ENCODE peak calls at places on chromosome 15, in eight cellular contexts. S is tibial artery, C is K562, H is adrenal gland, O is hepatocyte, X is breast epithelium, D is endothelial cell of umbilical vein, V is kidney. B is an unnamed sample.

GRCh38 chr15:48978638-48979037 is 14.9 kb upstream of the SHC4 start:
- DNase-seq in S (no peak), C (no peak), H (no peak), O (no peak), X (no peak), D (no peak), V (no peak), B (no peak)

GRCh38 chr15:88661041-88661765 is 22.4 kb downstream of the ISG20 start:
- DNase-seq in S (no peak), C (no peak), H (no peak), O (no peak), X (no peak), D (no peak), V (no peak), B (no peak)

GRCh38 chr15:76448755-76449154 is 112.2 kb downstream of the ISL2 start:
- DNase-seq in S (no peak), C (no peak), H (no peak), O (no peak), X (no peak), D (no peak), V (no peak), B (no peak)

GRCh38 chr15:98548172-98548971 is 100.0 kb upstream of the IGF1R start:
- DNase-seq in S (peak; percentile 91), C (no peak), H (peak; percentile 62), O (peak; percentile 84), X (peak; percentile 33), D (peak; percentile 53), V (peak; percentile 91), B (peak; percentile 84)

GRCh38 chr15:98779463-98780071 is 131.2 kb downstream of the IGF1R start:
- DNase-seq in S (peak; percentile 83), C (peak; percentile 52), H (peak; percentile 87), O (peak; percentile 87), X (peak; percentile 76), D (peak; percentile 77), V (peak; percentile 85), B (no peak)

GRCh38 chr15:72585659-72586058 is 68.8 kb upstream of the GOLGA6B start:
- DNase-seq in S (no peak), C (no peak), H (peak; percentile 18), O (no peak), X (no peak), D (peak; percentile 15), V (no peak), B (no peak)

GRCh38 chr15:57506422-57506821 is 85.3 kb upstream of the MYZAP start:
- DNase-seq in S (no peak), C (peak; percentile 18), H (no peak), O (peak; percentile 44), X (no peak), D (no peak), V (no peak), B (no peak)

GRCh38 chr15:63353887-63354286 is 27.8 kb downstream of the CA12 start:
- DNase-seq in S (no peak), C (no peak), H (no peak), O (peak; percentile 51), X (no peak), D (no peak), V (no peak), B (no peak)

GRCh38 chr15:72534522-72534921 is 60.4 kb downstream of the ARIH1 start:
- DNase-seq in S (no peak), C (no peak), H (no peak), O (no peak), X (no peak), D (no peak), V (no peak), B (no peak)

GRCh38 chr15:66578286-66578875 is 12.6 kb upstream of the LCTL start:
- DNase-seq in S (no peak), C (no peak), H (no peak), O (no peak), X (no peak), D (peak; percentile 69), V (peak; percentile 37), B (no peak)

GRCh38 chr15:70016511-70016994 is 81.2 kb downstream of the TLE3 start:
- DNase-seq in S (no peak), C (no peak), H (no peak), O (no peak), X (no peak), D (no peak), V (peak; percentile 12), B (no peak)

GRCh38 chr15:40416056-40416455 is 10.5 kb downstream of the IVD start:
- DNase-seq in S (no peak), C (no peak), H (no peak), O (no peak), X (no peak), D (no peak), V (no peak), B (no peak)
- H3K36me3 ChIP-seq in S (peaks cover 73% of the 10 kb centered on the region), C (no peaks in the 10 kb centered on the region), H (no peaks in the 10 kb centered on the region), O (no peaks in the 10 kb centered on the region), X (no peaks in the 10 kb centered on the region), D (peaks cover 42% of the 10 kb centered on the region), V (peaks cover 34% of the 10 kb centered on the region), B (peaks cover 76% of the 10 kb centered on the region)

GRCh38 chr15:28887344-28888174 is 1.8 kb downstream of the APBA2 start:
- DNase-seq in S (no peak), C (no peak), H (no peak), O (no peak), X (no peak), D (no peak), V (no peak), B (no peak)

GRCh38 chr15:28888302-28888894 is 2.6 kb downstream of the APBA2 start:
- DNase-seq in S (no peak), C (no peak), H (no peak), O (no peak), X (no peak), D (no peak), V (no peak), B (no peak)

GRCh38 chr15:28890711-28891495 is 5.1 kb downstream of the APBA2 start:
- DNase-seq in S (no peak), C (no peak), H (no peak), O (no peak), X (no peak), D (no peak), V (no peak), B (no peak)

GRCh38 chr15:28888900-28889299 is 3.1 kb downstream of the APBA2 start:
- DNase-seq in S (no peak), C (no peak), H (no peak), O (no peak), X (no peak), D (no peak), V (no peak), B (no peak)

GRCh38 chr15:28889346-28889745 is 3.6 kb downstream of the APBA2 start:
- DNase-seq in S (no peak), C (no peak), H (no peak), O (no peak), X (no peak), D (no peak), V (no peak), B (no peak)
- H3K4me3 ChIP-seq in S (no peak overlapping the region), C (no peak overlapping the region), H (no peak overlapping the region), O (no peak overlapping the region), X (no peak overlapping the region), D (no peak overlapping the region), V (no peak overlapping the region), B (no peak overlapping the region)

DNA sequence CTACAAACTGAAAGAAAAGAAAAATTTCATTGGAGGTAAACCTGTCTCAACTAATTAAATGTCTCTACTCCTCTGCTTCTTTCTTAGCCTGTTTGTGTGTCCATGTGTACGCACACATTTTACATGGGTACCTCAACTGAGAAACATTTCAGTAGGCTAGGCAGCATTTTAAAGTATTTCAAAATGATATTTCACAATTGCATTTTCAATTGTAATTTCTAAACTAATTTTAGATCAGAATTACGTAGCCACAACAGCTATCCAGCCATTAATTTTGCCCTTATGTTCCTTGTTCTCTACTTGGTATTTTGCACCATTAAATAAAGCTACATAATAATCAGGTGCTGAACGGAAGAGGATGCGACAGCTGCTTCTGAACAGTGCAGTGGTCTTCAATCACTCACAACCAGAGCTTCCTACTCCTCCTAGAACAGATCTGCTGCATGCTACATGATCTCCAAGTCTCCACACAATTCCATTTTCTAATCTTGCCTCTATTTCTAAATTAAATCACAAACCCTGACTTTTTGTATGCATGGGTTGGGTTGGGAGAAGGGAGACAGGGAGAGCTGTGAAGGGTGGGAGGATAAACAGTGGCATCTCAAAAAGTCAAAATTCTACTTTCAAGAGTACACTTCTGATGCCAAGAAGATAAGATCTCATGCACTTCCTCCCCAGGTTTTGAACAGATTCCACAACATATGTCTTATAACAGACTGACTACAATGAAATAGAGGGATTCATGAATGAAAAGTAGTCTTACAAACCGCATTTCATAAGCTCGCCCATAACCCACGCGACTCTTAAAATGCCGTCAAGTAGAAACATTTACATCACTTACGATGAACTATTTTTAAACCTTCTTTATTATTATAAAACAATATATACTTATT is 57.4 kb downstream of the CHSY1 start:
- DNase-seq in S (no peak), C (no peak), H (no peak), O (no peak), X (no peak), D (no peak), V (no peak), B (no peak)
- H3K9me3 ChIP-seq in S (no peaks in the 10 kb centered on the region), C (no peaks in the 10 kb centered on the region), H (no peaks in the 10 kb centered on the region), O (no peaks in the 10 kb centered on the region), X (no peaks in the 10 kb centered on the region), D (no peaks in the 10 kb centered on the region), V (no peaks in the 10 kb centered on the region), B (no peaks in the 10 kb centered on the region)

DNA sequence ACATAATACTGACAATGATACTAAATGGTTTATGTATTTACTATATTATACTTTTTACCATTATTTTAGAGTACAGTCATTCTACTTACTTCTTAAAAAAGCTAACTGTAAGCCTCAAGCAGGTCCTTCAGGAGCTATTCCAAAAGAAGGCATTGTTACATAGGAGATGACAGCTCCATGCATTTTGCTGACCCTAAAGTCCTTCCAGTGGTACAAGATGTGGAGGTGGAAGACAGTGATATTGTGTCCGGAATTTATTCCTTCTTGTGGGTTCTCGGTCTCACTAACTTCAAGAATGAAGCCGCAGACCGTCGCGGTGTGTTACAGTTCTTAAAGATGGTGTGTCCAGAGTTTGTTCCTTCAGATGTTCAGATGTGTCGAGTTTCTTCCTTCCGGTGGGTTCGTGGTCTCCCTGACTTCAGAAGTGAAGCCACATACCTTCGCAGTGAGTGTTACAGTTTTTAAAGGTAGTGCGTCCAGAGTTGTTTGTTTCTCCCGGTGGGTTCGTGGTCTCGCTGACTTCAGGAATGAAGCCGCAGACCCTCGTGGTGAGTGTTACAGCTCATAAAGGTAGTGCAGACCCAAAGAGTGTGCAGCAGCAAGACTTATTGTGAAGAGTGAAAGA is 20.9 kb downstream of the AVEN start:
- DNase-seq in S (no peak), C (no peak), H (no peak), O (no peak), X (no peak), D (no peak), V (no peak), B (no peak)
- H3K36me3 ChIP-seq in S (no peaks in the 10 kb centered on the region), C (no peaks in the 10 kb centered on the region), H (no peaks in the 10 kb centered on the region), O (no peaks in the 10 kb centered on the region), X (no peaks in the 10 kb centered on the region), D (no peaks in the 10 kb centered on the region), V (no peaks in the 10 kb centered on the region), B (no peaks in the 10 kb centered on the region)

GRCh38 chr15:92029767-92030166 is 176.3 kb downstream of the SLCO3A1 start:
- DNase-seq in S (no peak), C (no peak), H (no peak), O (no peak), X (no peak), D (no peak), V (no peak), B (no peak)
- H3K4me3 ChIP-seq in S (no peak overlapping the region), C (no peak overlapping the region), H (no peak overlapping the region), O (no peak overlapping the region), X (no peak overlapping the region), D (no peak overlapping the region), V (no peak overlapping the region), B (no peak overlapping the region)

GRCh38 chr15:83166830-83167229 is 40.8 kb downstream of the HDGFL3 start:
- DNase-seq in S (no peak), C (no peak), H (no peak), O (no peak), X (no peak), D (no peak), V (no peak), B (no peak)
- H3K9me3 ChIP-seq in S (peaks cover 5% of the 10 kb centered on the region), C (no peaks in the 10 kb centered on the region), H (no peaks in the 10 kb centered on the region), O (peaks cover 6% of the 10 kb centered on the region), X (peaks cover 16% of the 10 kb centered on the region), D (no peaks in the 10 kb centered on the region), V (peaks cover 5% of the 10 kb centered on the region), B (peaks cover 8% of the 10 kb centered on the region)

B was measured in RWPE2.